ENCODE peak calls at places on chromosomes 16 and 17, in ten cellular contexts. One of them, this sample, is unnamed.

GRCh38 chr17:13099079-13099478 is 81.3 kb upstream of the ELAC2 start:
- DNase-seq in left lung: no peak
- DNase-seq in tibial artery: no peak
- DNase-seq in stomach: no peak
- DNase-seq in heart right ventricle: no peak
- DNase-seq in psoas muscle: no peak
- DNase-seq in upper lobe of right lung: no peak
- DNase-seq in transverse colon: no peak
- DNase-seq in gastrocnemius medialis: no peak
- DNase-seq in IMR-90: no peak
- DNase-seq in this sample: no peak

GRCh38 chr17:1644493-1645206 is 882 bp downstream of the SCARF1 start:
- DNase-seq in left lung: peak; percentile 74
- DNase-seq in tibial artery: no peak
- DNase-seq in stomach: no peak
- DNase-seq in heart right ventricle: no peak
- DNase-seq in psoas muscle: no peak
- DNase-seq in upper lobe of right lung: no peak
- DNase-seq in transverse colon: no peak
- DNase-seq in gastrocnemius medialis: no peak
- DNase-seq in IMR-90: peak; percentile 73
- DNase-seq in this sample: peak; percentile 74

GRCh38 chr16:53482123-53482522 is 20.9 kb downstream of the AKTIP start:
- DNase-seq in left lung: no peak
- DNase-seq in tibial artery: no peak
- DNase-seq in stomach: no peak
- DNase-seq in heart right ventricle: no peak
- DNase-seq in psoas muscle: no peak
- DNase-seq in upper lobe of right lung: no peak
- DNase-seq in transverse colon: no peak
- DNase-seq in gastrocnemius medialis: no peak
- DNase-seq in IMR-90: peak; percentile 21
- DNase-seq in this sample: no peak

GRCh38 chr16:78147846-78148535 is 48.5 kb downstream of the WWOX start:
- DNase-seq in left lung: no peak
- DNase-seq in tibial artery: no peak
- DNase-seq in stomach: no peak
- DNase-seq in heart right ventricle: no peak
- DNase-seq in psoas muscle: no peak
- DNase-seq in upper lobe of right lung: no peak
- DNase-seq in transverse colon: no peak
- DNase-seq in gastrocnemius medialis: no peak
- DNase-seq in IMR-90: no peak
- DNase-seq in this sample: no peak

GRCh38 chr17:37299257-37299985 is 76.4 kb upstream of the C17orf78 start:
- DNase-seq in left lung: no peak
- DNase-seq in tibial artery: no peak
- DNase-seq in stomach: no peak
- DNase-seq in heart right ventricle: no peak
- DNase-seq in psoas muscle: no peak
- DNase-seq in upper lobe of right lung: no peak
- DNase-seq in transverse colon: no peak
- DNase-seq in gastrocnemius medialis: no peak
- DNase-seq in IMR-90: no peak
- DNase-seq in this sample: no peak

GRCh38 chr16:55976815-55977214 is 101.6 kb upstream of the CES5A start:
- DNase-seq in left lung: no peak
- DNase-seq in tibial artery: no peak
- DNase-seq in stomach: no peak
- DNase-seq in heart right ventricle: no peak
- DNase-seq in psoas muscle: no peak
- DNase-seq in upper lobe of right lung: no peak
- DNase-seq in transverse colon: no peak
- DNase-seq in gastrocnemius medialis: no peak
- DNase-seq in IMR-90: no peak
- DNase-seq in this sample: no peak

GRCh38 chr16:67345401-67345800 is 18.8 kb downstream of the LRRC36 start:
- DNase-seq in left lung: no peak
- DNase-seq in tibial artery: no peak
- DNase-seq in stomach: peak; percentile 56
- DNase-seq in heart right ventricle: no peak
- DNase-seq in psoas muscle: no peak
- DNase-seq in upper lobe of right lung: no peak
- DNase-seq in transverse colon: peak; percentile 14
- DNase-seq in gastrocnemius medialis: no peak
- DNase-seq in IMR-90: no peak
- DNase-seq in this sample: no peak

GRCh38 chr17:2362016-2362415 is 24.7 kb downstream of the SGSM2 start:
- DNase-seq in left lung: peak; percentile 61
- DNase-seq in tibial artery: no peak
- DNase-seq in stomach: no peak
- DNase-seq in heart right ventricle: no peak
- DNase-seq in psoas muscle: no peak
- DNase-seq in upper lobe of right lung: no peak
- DNase-seq in transverse colon: no peak
- DNase-seq in gastrocnemius medialis: no peak
- DNase-seq in IMR-90: no peak
- DNase-seq in this sample: no peak

GRCh38 chr16:67395458-67396158 is 2.3 kb upstream of the TPPP3 start:
- DNase-seq in left lung: no peak
- DNase-seq in tibial artery: no peak
- DNase-seq in stomach: no peak
- DNase-seq in heart right ventricle: no peak
- DNase-seq in psoas muscle: no peak
- DNase-seq in upper lobe of right lung: peak; percentile 65
- DNase-seq in transverse colon: no peak
- DNase-seq in gastrocnemius medialis: no peak
- DNase-seq in IMR-90: peak; percentile 72
- DNase-seq in this sample: peak; percentile 85

DNA sequence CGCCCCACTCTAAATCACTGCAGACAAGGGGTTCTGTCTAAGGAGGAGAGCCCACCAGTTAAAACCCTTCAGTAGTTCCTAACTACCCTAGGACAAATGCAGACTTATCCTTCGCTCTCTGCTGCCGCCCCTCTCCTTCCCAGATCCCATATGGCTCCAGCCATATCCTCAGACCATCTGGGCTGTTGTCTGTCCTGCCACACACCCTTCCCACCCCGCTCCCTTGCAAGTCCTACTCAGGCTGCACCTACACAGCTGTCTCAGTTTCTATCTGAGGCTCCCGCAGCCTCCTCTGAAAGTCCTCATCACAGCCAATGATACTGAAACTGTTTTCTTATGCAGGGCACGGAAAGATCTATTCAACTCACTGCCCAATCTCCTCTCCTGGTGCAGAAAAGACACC is 720 bp upstream of the BCKDK start:
- DNase-seq in left lung: no peak
- DNase-seq in tibial artery: no peak
- DNase-seq in stomach: no peak
- DNase-seq in heart right ventricle: no peak
- DNase-seq in psoas muscle: no peak
- DNase-seq in upper lobe of right lung: no peak
- DNase-seq in transverse colon: no peak
- DNase-seq in gastrocnemius medialis: no peak
- DNase-seq in IMR-90: no peak
- DNase-seq in this sample: no peak
- H3K4me3 ChIP-seq in left lung: no peak overlapping the region
- H3K4me3 ChIP-seq in tibial artery: no peak overlapping the region
- H3K4me3 ChIP-seq in stomach: no peak overlapping the region
- H3K4me3 ChIP-seq in heart right ventricle: no peak overlapping the region
- H3K4me3 ChIP-seq in psoas muscle: no peak overlapping the region
- H3K4me3 ChIP-seq in upper lobe of right lung: no peak overlapping the region
- H3K4me3 ChIP-seq in transverse colon: no peak overlapping the region
- H3K4me3 ChIP-seq in gastrocnemius medialis: peak overlapping the region; percentile 98
- H3K4me3 ChIP-seq in IMR-90: no peak overlapping the region
- H3K4me3 ChIP-seq in this sample: no peak overlapping the region

DNA sequence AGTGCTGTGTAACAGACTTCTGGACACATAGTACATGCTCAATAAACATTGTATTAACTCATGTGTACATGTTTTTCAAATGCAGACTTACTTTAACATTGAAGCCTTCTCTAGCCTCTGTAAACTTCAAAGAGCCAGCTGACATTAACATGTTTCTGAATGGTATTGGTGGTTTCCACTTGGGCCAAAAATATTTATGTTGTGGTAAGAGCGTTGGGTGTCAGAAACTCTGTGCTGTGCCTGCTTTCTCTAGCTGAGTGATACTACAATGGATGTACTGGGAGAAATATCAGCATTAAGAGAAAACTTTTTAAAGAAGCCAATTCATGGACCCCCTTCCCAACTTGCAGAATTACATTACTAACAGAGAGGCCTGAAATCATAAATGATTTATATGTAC is 1951.7 kb downstream of the TP53TG3F start:
- DNase-seq in left lung: no peak
- DNase-seq in tibial artery: no peak
- DNase-seq in stomach: no peak
- DNase-seq in heart right ventricle: no peak
- DNase-seq in psoas muscle: no peak
- DNase-seq in upper lobe of right lung: no peak
- DNase-seq in transverse colon: no peak
- DNase-seq in gastrocnemius medialis: no peak
- DNase-seq in IMR-90: no peak
- DNase-seq in this sample: no peak
- H3K9me3 ChIP-seq in left lung: no peaks in the 10 kb centered on the region
- H3K9me3 ChIP-seq in tibial artery: peaks cover 6% of the 10 kb centered on the region
- H3K9me3 ChIP-seq in stomach: no peaks in the 10 kb centered on the region
- H3K9me3 ChIP-seq in heart right ventricle: no peaks in the 10 kb centered on the region
- H3K9me3 ChIP-seq in psoas muscle: no peaks in the 10 kb centered on the region
- H3K9me3 ChIP-seq in upper lobe of right lung: no peaks in the 10 kb centered on the region
- H3K9me3 ChIP-seq in transverse colon: no peaks in the 10 kb centered on the region
- H3K9me3 ChIP-seq in gastrocnemius medialis: no peaks in the 10 kb centered on the region
- H3K9me3 ChIP-seq in IMR-90: peaks cover 6% of the 10 kb centered on the region
- H3K9me3 ChIP-seq in this sample: no peaks in the 10 kb centered on the region

GRCh38 chr17:31095239-31096105 is 695 bp downstream of the NF1 start:
- DNase-seq in left lung: peak; percentile 88
- DNase-seq in tibial artery: peak; percentile 26
- DNase-seq in stomach: peak; percentile 40
- DNase-seq in heart right ventricle: peak; percentile 43
- DNase-seq in psoas muscle: peak; percentile 46
- DNase-seq in upper lobe of right lung: peak; percentile 81
- DNase-seq in transverse colon: peak; percentile 57
- DNase-seq in gastrocnemius medialis: peak; percentile 3
- DNase-seq in IMR-90: peak; percentile 47
- DNase-seq in this sample: peak; percentile 81
- TF ChIP-seq CTCF in left lung: no peak
- TF ChIP-seq CTCF in tibial artery: no peak
- TF ChIP-seq CTCF in stomach: no peak
- TF ChIP-seq CTCF in heart right ventricle: no peak
- TF ChIP-seq CTCF in psoas muscle: no peak
- TF ChIP-seq CTCF in upper lobe of right lung: no peak
- TF ChIP-seq CTCF in transverse colon: no peak
- TF ChIP-seq CTCF in gastrocnemius medialis: no peak
- TF ChIP-seq CTCF in IMR-90: no peak
- TF ChIP-seq CTCF in this sample: no peak

GRCh38 chr17:7556627-7557026 is 1.9 kb upstream of the TNFSF13 start:
- DNase-seq in left lung: no peak
- DNase-seq in tibial artery: no peak
- DNase-seq in stomach: no peak
- DNase-seq in heart right ventricle: no peak
- DNase-seq in psoas muscle: no peak
- DNase-seq in upper lobe of right lung: no peak
- DNase-seq in transverse colon: peak; percentile 76
- DNase-seq in gastrocnemius medialis: no peak
- DNase-seq in IMR-90: no peak
- DNase-seq in this sample: no peak

GRCh38 chr17:7557147-7557764 is 1.3 kb upstream of the TNFSF13 start:
- DNase-seq in left lung: no peak
- DNase-seq in tibial artery: no peak
- DNase-seq in stomach: peak; percentile 38
- DNase-seq in heart right ventricle: no peak
- DNase-seq in psoas muscle: no peak
- DNase-seq in upper lobe of right lung: peak; percentile 65
- DNase-seq in transverse colon: peak; percentile 78
- DNase-seq in gastrocnemius medialis: no peak
- DNase-seq in IMR-90: no peak
- DNase-seq in this sample: peak; percentile 79

GRCh38 chr17:7557825-7558543 is 566 bp upstream of the TNFSF13 start:
- DNase-seq in left lung: peak; percentile 99
- DNase-seq in tibial artery: peak; percentile 88
- DNase-seq in stomach: peak; percentile 96
- DNase-seq in heart right ventricle: peak; percentile 87
- DNase-seq in psoas muscle: peak; percentile 82
- DNase-seq in upper lobe of right lung: peak; percentile 97
- DNase-seq in transverse colon: peak; percentile 94
- DNase-seq in gastrocnemius medialis: peak; percentile 70
- DNase-seq in IMR-90: peak; percentile 49
- DNase-seq in this sample: peak; percentile 89

GRCh38 chr17:7553356-7553755 is 4.5 kb downstream of the TNFSF12 start:
- DNase-seq in left lung: no peak
- DNase-seq in tibial artery: no peak
- DNase-seq in stomach: no peak
- DNase-seq in heart right ventricle: no peak
- DNase-seq in psoas muscle: no peak
- DNase-seq in upper lobe of right lung: no peak
- DNase-seq in transverse colon: no peak
- DNase-seq in gastrocnemius medialis: no peak
- DNase-seq in IMR-90: no peak
- DNase-seq in this sample: no peak

DNA sequence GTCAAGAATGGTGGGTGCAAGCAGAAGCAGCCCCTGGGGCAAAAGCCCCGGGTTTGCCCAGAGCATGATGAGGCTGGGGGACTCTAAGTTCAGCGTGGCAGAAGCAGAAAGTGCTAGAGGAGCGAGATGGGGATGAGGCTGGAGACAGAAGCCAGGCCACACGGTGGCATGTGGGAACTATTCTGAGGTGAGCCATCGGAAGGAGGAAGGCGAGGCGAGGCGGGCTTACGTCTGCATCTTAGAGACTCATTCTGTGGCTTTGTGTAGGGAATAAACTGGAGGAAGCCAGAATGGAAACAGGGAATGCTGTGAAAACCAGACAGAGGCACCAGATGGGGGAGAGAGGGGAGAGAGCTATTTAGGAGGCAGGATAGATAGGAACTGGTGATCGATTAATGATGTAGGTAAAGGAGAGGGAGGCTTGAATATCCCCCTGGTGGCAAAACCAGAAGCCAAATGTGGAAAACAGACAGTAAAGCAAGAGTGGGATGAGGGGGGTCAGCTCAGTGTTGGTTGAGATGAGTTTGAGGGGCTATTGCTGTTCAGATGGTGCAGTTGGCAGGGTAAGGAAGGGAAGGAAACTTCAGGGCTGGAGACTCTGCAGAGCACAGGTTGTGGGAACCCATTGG is 3.1 kb upstream of the TNFSF13 start:
- DNase-seq in left lung: no peak
- DNase-seq in tibial artery: no peak
- DNase-seq in stomach: no peak
- DNase-seq in heart right ventricle: no peak
- DNase-seq in psoas muscle: no peak
- DNase-seq in upper lobe of right lung: no peak
- DNase-seq in transverse colon: no peak
- DNase-seq in gastrocnemius medialis: no peak
- DNase-seq in IMR-90: no peak
- DNase-seq in this sample: no peak
- H3K4me3 ChIP-seq in left lung: no peak overlapping the region
- H3K4me3 ChIP-seq in tibial artery: no peak overlapping the region
- H3K4me3 ChIP-seq in stomach: no peak overlapping the region
- H3K4me3 ChIP-seq in heart right ventricle: no peak overlapping the region
- H3K4me3 ChIP-seq in psoas muscle: no peak overlapping the region
- H3K4me3 ChIP-seq in upper lobe of right lung: no peak overlapping the region
- H3K4me3 ChIP-seq in transverse colon: no peak overlapping the region
- H3K4me3 ChIP-seq in gastrocnemius medialis: no peak overlapping the region
- H3K4me3 ChIP-seq in IMR-90: no peak overlapping the region
- H3K4me3 ChIP-seq in this sample: no peak overlapping the region

This sample was measured in pancreas.